ENCODE peak calls at places on chromosome 16, in four cellular contexts. U, G, C and L are unnamed samples. For H3K36me3, the result is how much of the 10 kb centered on the place peaks cover.

GRCh38 chr16:72620348-72620747 is 427.6 kb downstream of the ZFHX3 start:
- DNase-seq in U (no peak), C (no peak), G (no peak), L (no peak)

GRCh38 chr16:8751481-8752311 is 45.7 kb downstream of the TMEM186 start:
- DNase-seq in U (peak), G (no peak), C (no peak), L (peak)

GRCh38 chr16:85514295-85514600 is 98.9 kb upstream of the GSE1 start:
- DNase-seq in U (no peak), C (no peak), G (peak), L (no peak)

GRCh38 chr16:52069866-52070265 is 477.1 kb downstream of the TOX3 start:
- DNase-seq in G (no peak), U (no peak), C (no peak), L (no peak)

GRCh38 chr16:22356930-22357634 is 17.3 kb downstream of the CDR2 start:
- DNase-seq in C (no peak), U (no peak), G (no peak), L (no peak)

GRCh38 chr16:77807-78443 is at the start of gene MPG:
- DNase-seq in U (no peak), C (peak), G (peak), L (no peak)

GRCh38 chr16:63361032-63361624 is 1324.9 kb upstream of the CDH8 start:
- DNase-seq in U (peak), C (no peak), G (no peak), L (no peak)

GRCh38 chr16:8590161-8590688 is at the start of gene TMEM114:
- DNase-seq in U (no peak), C (no peak), G (no peak), L (no peak)

GRCh38 chr16:53415504-53415903 is 18.8 kb upstream of the RBL2 start:
- DNase-seq in G (no peak), U (no peak), C (no peak), L (no peak)

GRCh38 chr16:20851601-20852000 is 45.3 kb downstream of the REXO5 start:
- DNase-seq in U (peak), G (peak), C (peak), L (peak)

GRCh38 chr16:57971848-57972247 is 920 bp upstream of the CNGB1 start:
- DNase-seq in C (no peak), G (no peak), U (no peak), L (no peak)

GRCh38 chr16:16027728-16028310 is 78.4 kb downstream of the ABCC1 start:
- DNase-seq in C (peak), U (no peak), G (no peak), L (no peak)

GRCh38 chr16:85018529-85019236 is 7.3 kb upstream of the ZDHHC7 start:
- DNase-seq in U (peak), C (no peak), G (no peak), L (no peak)

GRCh38 chr16:74726056-74726455 is 25.4 kb upstream of the MLKL start:
- DNase-seq in U (no peak), G (no peak), C (no peak), L (no peak)

GRCh38 chr16:89318871-89319627 is 101.5 kb downstream of the ZNF778 start:
- DNase-seq in C (no peak), U (no peak), G (no peak), L (no peak)

GRCh38 chr16:89410794-89411309 is 79.5 kb downstream of the ANKRD11 start:
- DNase-seq in G (peak), C (peak), U (peak), L (peak)

GRCh38 chr16:81585785-81586184 is 141.2 kb downstream of the CMIP start:
- DNase-seq in G (no peak), U (no peak), C (peak), L (no peak)

GRCh38 chr16:31466381-31466841 is 5.5 kb upstream of the TGFB1I1 start:
- DNase-seq in C (peak), G (no peak), U (no peak), L (no peak)

GRCh38 chr16:49618955-49619354 is 237.0 kb downstream of the ZNF423 start:
- DNase-seq in C (no peak), G (no peak), U (no peak), L (no peak)

GRCh38 chr16:73951541-73951940 is 345.1 kb upstream of the PSMD7 start:
- DNase-seq in G (no peak), C (no peak), U (no peak), L (no peak)

GRCh38 chr16:14057878-14058382 is 13.2 kb upstream of the MRTFB start:
- DNase-seq in C (no peak), G (no peak), U (no peak), L (no peak)

GRCh38 chr16:83137326-83137770 is 510.6 kb downstream of the CDH13 start:
- DNase-seq in G (no peak), C (peak), U (peak), L (peak)

GRCh38 chr16:19168173-19169080 is at the start of gene SYT17:
- DNase-seq in U (no peak), C (peak), G (peak), L (no peak)

GRCh38 chr16:51327001-51327400 is 175.9 kb upstream of the SALL1 start:
- DNase-seq in U (no peak), C (no peak), G (no peak), L (peak)

GRCh38 chr16:12314786-12315185 is 338.3 kb downstream of the SNX29 start:
- DNase-seq in U (no peak), G (no peak), C (no peak), L (no peak)

GRCh38 chr16:30698139-30698815 is 694 bp upstream of the SRCAP start:
- DNase-seq in G (peak), U (no peak), C (peak), L (peak)

GRCh38 chr16:66717112-66717675 is 20.7 kb upstream of the CMTM4 start:
- DNase-seq in G (peak), C (peak), U (no peak), L (no peak)
- TF ChIP-seq CTCF in G (peak), C (no peak), U (peak), L (peak)

GRCh38 chr16:1677339-1677738 is 740 bp upstream of the JPT2 start:
- DNase-seq in U (no peak), G (no peak), C (no peak), L (no peak)
- H3K4me3 ChIP-seq in U (no peak), G (peak), C (no peak), L (no peak)

GRCh38 chr16:79139799-79140198 is 460.7 kb downstream of the MAF start:
- DNase-seq in U (no peak), G (no peak), C (no peak), L (no peak)
- H3K36me3 ChIP-seq in U (under half), G (under half), C (under half), L (under half)

GRCh38 chr16:67246081-67246944 is 968 bp downstream of the FHOD1 start:
- DNase-seq in G (peak), C (peak), U (no peak), L (peak)
- TF ChIP-seq CTCF in G (peak), C (no peak), U (peak), L (peak)

GRCh38 chr16:17083628-17084027 is 387.1 kb downstream of the XYLT1 start:
- DNase-seq in G (no peak), C (no peak), U (no peak), L (no peak)
- H3K4me3 ChIP-seq in G (no peak), C (no peak), U (no peak), L (no peak)

GRCh38 chr16:23624092-23624491 is 17.0 kb downstream of the PALB2 start:
- DNase-seq in U (no peak), G (no peak), C (no peak), L (no peak)
- H3K36me3 ChIP-seq in U (under half), G (half or more), C (under half), L (under half)